ENCODE peak calls at places on chromosomes 7 and 10, in ten cellular contexts. One of them, this sample, is unnamed.

GRCh38 chr7:28065308-28065707 is 115.3 kb downstream of the JAZF1 start:
- DNase-seq in Caki2: no peak
- DNase-seq in C1 segment of cervical spinal cord: no peak
- DNase-seq in left ventricle myocardium inferior: no peak
- DNase-seq in GM20000: no peak
- DNase-seq in activated T-cell treated with anti-CD3 and anti-CD28 coated beads for 1 hour: no peak
- DNase-seq in effector CD4-positive, alpha-beta T cell: no peak
- DNase-seq in choroid plexus epithelial cell: peak; percentile 79
- DNase-seq in ecto neural progenitor cell: no peak
- DNase-seq in SW480: no peak
- DNase-seq in this sample: no peak

GRCh38 chr7:17090751-17091150 is 207.7 kb upstream of the AHR start:
- DNase-seq in GM20000: no peak
- DNase-seq in SW480: no peak
- DNase-seq in ecto neural progenitor cell: no peak
- DNase-seq in choroid plexus epithelial cell: peak; percentile 62
- DNase-seq in effector CD4-positive, alpha-beta T cell: no peak
- DNase-seq in C1 segment of cervical spinal cord: no peak
- DNase-seq in Caki2: no peak
- DNase-seq in left ventricle myocardium inferior: no peak
- DNase-seq in activated T-cell treated with anti-CD3 and anti-CD28 coated beads for 1 hour: no peak
- DNase-seq in this sample: peak; percentile 29

GRCh38 chr7:99451936-99452335 is 13.2 kb downstream of the CPSF4 start:
- DNase-seq in ecto neural progenitor cell: no peak
- DNase-seq in activated T-cell treated with anti-CD3 and anti-CD28 coated beads for 1 hour: no peak
- DNase-seq in GM20000: no peak
- DNase-seq in left ventricle myocardium inferior: peak; percentile 38
- DNase-seq in effector CD4-positive, alpha-beta T cell: no peak
- DNase-seq in Caki2: no peak
- DNase-seq in SW480: no peak
- DNase-seq in choroid plexus epithelial cell: no peak
- DNase-seq in C1 segment of cervical spinal cord: peak; percentile 11
- DNase-seq in this sample: no peak

GRCh38 chr10:52746169-52746568 is 26.4 kb downstream of the MBL2 start:
- DNase-seq in SW480: no peak
- DNase-seq in left ventricle myocardium inferior: no peak
- DNase-seq in Caki2: no peak
- DNase-seq in choroid plexus epithelial cell: no peak
- DNase-seq in C1 segment of cervical spinal cord: no peak
- DNase-seq in ecto neural progenitor cell: no peak
- DNase-seq in activated T-cell treated with anti-CD3 and anti-CD28 coated beads for 1 hour: no peak
- DNase-seq in GM20000: no peak
- DNase-seq in effector CD4-positive, alpha-beta T cell: no peak
- DNase-seq in this sample: no peak

GRCh38 chr10:21329995-21330627 is 195.4 kb downstream of the SKIDA1 start:
- DNase-seq in effector CD4-positive, alpha-beta T cell: no peak
- DNase-seq in SW480: peak; percentile 56
- DNase-seq in left ventricle myocardium inferior: no peak
- DNase-seq in activated T-cell treated with anti-CD3 and anti-CD28 coated beads for 1 hour: no peak
- DNase-seq in Caki2: peak; percentile 96
- DNase-seq in ecto neural progenitor cell: no peak
- DNase-seq in C1 segment of cervical spinal cord: no peak
- DNase-seq in GM20000: no peak
- DNase-seq in choroid plexus epithelial cell: peak; percentile 94
- DNase-seq in this sample: peak; percentile 47

GRCh38 chr7:2635810-2636701 is 4.3 kb downstream of the TTYH3 start:
- DNase-seq in activated T-cell treated with anti-CD3 and anti-CD28 coated beads for 1 hour: no peak
- DNase-seq in left ventricle myocardium inferior: peak; percentile 69
- DNase-seq in ecto neural progenitor cell: no peak
- DNase-seq in C1 segment of cervical spinal cord: no peak
- DNase-seq in SW480: no peak
- DNase-seq in GM20000: no peak
- DNase-seq in Caki2: no peak
- DNase-seq in effector CD4-positive, alpha-beta T cell: no peak
- DNase-seq in choroid plexus epithelial cell: no peak
- DNase-seq in this sample: no peak

GRCh38 chr7:107638594-107638993 is 22.0 kb upstream of the SLC26A4 start:
- DNase-seq in ecto neural progenitor cell: no peak
- DNase-seq in C1 segment of cervical spinal cord: no peak
- DNase-seq in left ventricle myocardium inferior: no peak
- DNase-seq in effector CD4-positive, alpha-beta T cell: no peak
- DNase-seq in Caki2: no peak
- DNase-seq in choroid plexus epithelial cell: no peak
- DNase-seq in GM20000: peak; percentile 55
- DNase-seq in SW480: no peak
- DNase-seq in activated T-cell treated with anti-CD3 and anti-CD28 coated beads for 1 hour: no peak
- DNase-seq in this sample: no peak

GRCh38 chr7:124387056-124387455 is 354.2 kb upstream of the TMEM229A start:
- DNase-seq in activated T-cell treated with anti-CD3 and anti-CD28 coated beads for 1 hour: no peak
- DNase-seq in effector CD4-positive, alpha-beta T cell: no peak
- DNase-seq in SW480: no peak
- DNase-seq in left ventricle myocardium inferior: no peak
- DNase-seq in Caki2: no peak
- DNase-seq in GM20000: no peak
- DNase-seq in choroid plexus epithelial cell: no peak
- DNase-seq in ecto neural progenitor cell: no peak
- DNase-seq in C1 segment of cervical spinal cord: no peak
- DNase-seq in this sample: no peak

GRCh38 chr10:14325325-14325955 is 5.3 kb downstream of the FRMD4A start:
- DNase-seq in GM20000: peak; percentile 25
- DNase-seq in SW480: peak; percentile 5
- DNase-seq in choroid plexus epithelial cell: peak; percentile 56
- DNase-seq in Caki2: no peak
- DNase-seq in activated T-cell treated with anti-CD3 and anti-CD28 coated beads for 1 hour: peak; percentile 42
- DNase-seq in C1 segment of cervical spinal cord: no peak
- DNase-seq in left ventricle myocardium inferior: peak; percentile 22
- DNase-seq in ecto neural progenitor cell: no peak
- DNase-seq in effector CD4-positive, alpha-beta T cell: peak; percentile 19
- DNase-seq in this sample: no peak

GRCh38 chr10:47380341-47381215 is 3.5 kb downstream of the ZNF488 start:
- DNase-seq in activated T-cell treated with anti-CD3 and anti-CD28 coated beads for 1 hour: no peak
- DNase-seq in left ventricle myocardium inferior: no peak
- DNase-seq in effector CD4-positive, alpha-beta T cell: no peak
- DNase-seq in GM20000: no peak
- DNase-seq in SW480: no peak
- DNase-seq in Caki2: no peak
- DNase-seq in ecto neural progenitor cell: no peak
- DNase-seq in choroid plexus epithelial cell: no peak
- DNase-seq in C1 segment of cervical spinal cord: no peak
- DNase-seq in this sample: peak; percentile 43

GRCh38 chr10:128263891-128264688 is 137.9 kb upstream of the MKI67 start:
- DNase-seq in effector CD4-positive, alpha-beta T cell: peak; percentile 20
- DNase-seq in choroid plexus epithelial cell: peak; percentile 78
- DNase-seq in ecto neural progenitor cell: peak; percentile 81
- DNase-seq in Caki2: peak; percentile 17
- DNase-seq in C1 segment of cervical spinal cord: peak; percentile 37
- DNase-seq in SW480: peak; percentile 33
- DNase-seq in GM20000: peak; percentile 54
- DNase-seq in left ventricle myocardium inferior: peak; percentile 56
- DNase-seq in activated T-cell treated with anti-CD3 and anti-CD28 coated beads for 1 hour: peak; percentile 26
- DNase-seq in this sample: peak; percentile 57

GRCh38 chr10:93997546-93997945 is 3.8 kb downstream of the PLCE1 start:
- DNase-seq in Caki2: no peak
- DNase-seq in left ventricle myocardium inferior: no peak
- DNase-seq in GM20000: no peak
- DNase-seq in SW480: no peak
- DNase-seq in choroid plexus epithelial cell: no peak
- DNase-seq in ecto neural progenitor cell: no peak
- DNase-seq in C1 segment of cervical spinal cord: no peak
- DNase-seq in activated T-cell treated with anti-CD3 and anti-CD28 coated beads for 1 hour: no peak
- DNase-seq in effector CD4-positive, alpha-beta T cell: no peak
- DNase-seq in this sample: no peak

GRCh38 chr7:77455334-77455733 is 39.2 kb upstream of the GSAP start:
- DNase-seq in left ventricle myocardium inferior: peak; percentile 55
- DNase-seq in GM20000: no peak
- DNase-seq in choroid plexus epithelial cell: peak; percentile 87
- DNase-seq in SW480: peak; percentile 39
- DNase-seq in ecto neural progenitor cell: no peak
- DNase-seq in Caki2: peak; percentile 12
- DNase-seq in effector CD4-positive, alpha-beta T cell: no peak
- DNase-seq in activated T-cell treated with anti-CD3 and anti-CD28 coated beads for 1 hour: no peak
- DNase-seq in C1 segment of cervical spinal cord: no peak
- DNase-seq in this sample: peak; percentile 93

GRCh38 chr7:7751243-7752092 is 33.1 kb upstream of the RPA3 start:
- DNase-seq in effector CD4-positive, alpha-beta T cell: no peak
- DNase-seq in left ventricle myocardium inferior: no peak
- DNase-seq in Caki2: no peak
- DNase-seq in activated T-cell treated with anti-CD3 and anti-CD28 coated beads for 1 hour: no peak
- DNase-seq in ecto neural progenitor cell: no peak
- DNase-seq in SW480: no peak
- DNase-seq in C1 segment of cervical spinal cord: no peak
- DNase-seq in GM20000: no peak
- DNase-seq in choroid plexus epithelial cell: no peak
- DNase-seq in this sample: no peak

GRCh38 chr7:47672966-47673365 is 91.1 kb upstream of the TNS3 start:
- DNase-seq in GM20000: no peak
- DNase-seq in choroid plexus epithelial cell: no peak
- DNase-seq in C1 segment of cervical spinal cord: no peak
- DNase-seq in ecto neural progenitor cell: no peak
- DNase-seq in effector CD4-positive, alpha-beta T cell: no peak
- DNase-seq in Caki2: no peak
- DNase-seq in SW480: no peak
- DNase-seq in activated T-cell treated with anti-CD3 and anti-CD28 coated beads for 1 hour: no peak
- DNase-seq in left ventricle myocardium inferior: no peak
- DNase-seq in this sample: no peak